ENCODE peak calls at places on chromosomes 5 and 9, in five cellular contexts. Z, G, I, F and D are unnamed samples.

GRCh38 chr9:109452761-109453160 is 45.3 kb downstream of the PTPN3 start:
- DNase-seq in Z (no peak), G (no peak), I (no peak), F (no peak), D (peak; percentile 10)

GRCh38 chr9:133873006-133873780 is 118.9 kb downstream of the VAV2 start:
- DNase-seq in Z (no peak), G (peak; percentile 40), I (no peak), F (no peak), D (no peak)

GRCh38 chr5:134005415-134006118 is 792 bp upstream of the VDAC1 start:
- DNase-seq in Z (no peak), G (no peak), I (no peak), F (peak; percentile 88), D (no peak)

GRCh38 chr5:44002381-44002901 is 386.8 kb downstream of the FGF10 start:
- DNase-seq in Z (peak; percentile 3), G (no peak), I (no peak), F (no peak), D (no peak)

GRCh38 chr5:41087461-41087860 is 16.3 kb upstream of the MROH2B start:
- DNase-seq in Z (peak; percentile 16), G (no peak), I (no peak), F (no peak), D (peak; percentile 37)

GRCh38 chr9:35658144-35658893 is at the start of gene CCDC107:
- DNase-seq in Z (peak; percentile 73), G (peak; percentile 87), I (peak; percentile 91), F (peak; percentile 96), D (no peak)

GRCh38 chr5:59424515-59424914 is 469.0 kb downstream of the PDE4D start:
- DNase-seq in Z (no peak), G (no peak), I (no peak), F (no peak), D (no peak)

GRCh38 chr5:10262121-10262774 is 12.2 kb downstream of the CCT5 start:
- DNase-seq in Z (no peak), G (peak; percentile 43), I (no peak), F (no peak), D (no peak)

GRCh38 chr5:163460562-163461176 is at the start of gene HMMR:
- DNase-seq in Z (no peak), G (peak; percentile 57), I (no peak), F (no peak), D (no peak)

GRCh38 chr5:173786296-173787187 is 101.6 kb upstream of the CPEB4 start:
- DNase-seq in Z (no peak), G (no peak), I (peak; percentile 48), F (no peak), D (no peak)

GRCh38 chr9:99870126-99870525 is 36.3 kb upstream of the STX17 start:
- DNase-seq in Z (no peak), G (no peak), I (no peak), F (no peak), D (peak; percentile 19)

GRCh38 chr9:27784999-27785713 is 211.9 kb upstream of the C9orf72 start:
- DNase-seq in Z (no peak), G (no peak), I (no peak), F (no peak), D (no peak)

GRCh38 chr9:122777935-122778671 is 10.6 kb upstream of the OR5C1 start:
- DNase-seq in Z (peak; percentile 40), G (no peak), I (no peak), F (no peak), D (peak; percentile 12)